ENCODE peak calls at places on chromosomes 13 and 19, in ten cellular contexts. N, F, C, R, Z, X, Y, L, A and Q are unnamed samples. For H3K4me1 and H3K9me3, the result is how much of the 10 kb centered on the place peaks cover.

GRCh38 chr13:33634526-33635111 is 183.3 kb upstream of the RFC3 start:
- DNase-seq in N (no peak), F (no peak), C (no peak), R (no peak), Z (no peak), X (no peak), Y (no peak), L (no peak), A (no peak), Q (no peak)

GRCh38 chr19:53101518-53101917 is 1.7 kb downstream of the ZNF160 start:
- DNase-seq in N (no peak), F (peak), C (no peak), R (peak), Z (no peak), X (peak), Y (no peak), L (no peak), A (no peak), Q (no peak)

GRCh38 chr13:64718116-64718515 is 2512.0 kb downstream of the PCDH9 start:
- DNase-seq in N (no peak), F (no peak), C (no peak), R (no peak), Z (no peak), X (no peak), Y (no peak), L (no peak), A (no peak), Q (no peak)

GRCh38 chr13:23778879-23779278 is 110.3 kb downstream of the MIPEP start:
- DNase-seq in N (no peak), F (no peak), C (no peak), R (no peak), Z (no peak), X (no peak), Y (no peak), L (no peak), A (no peak), Q (no peak)

GRCh38 chr13:30038884-30039283 is 188.5 kb upstream of the UBL3 start:
- DNase-seq in N (no peak), F (no peak), C (no peak), R (no peak), Z (no peak), X (no peak), Y (peak), L (no peak), A (no peak), Q (no peak)

GRCh38 chr13:74570834-74571233 is 436.6 kb upstream of the KLF12 start:
- DNase-seq in N (no peak), F (no peak), C (no peak), R (no peak), Z (no peak), X (no peak), Y (no peak), L (no peak), A (no peak), Q (no peak)

GRCh38 chr13:73938375-73939070 is 195.7 kb downstream of the KLF12 start:
- DNase-seq in N (no peak), F (no peak), C (no peak), R (no peak), Z (no peak), X (no peak), Y (no peak), L (no peak), A (no peak), Q (no peak)

GRCh38 chr19:33251076-33251475 is 25.4 kb upstream of the SLC7A10 start:
- DNase-seq in N (peak), F (no peak), C (no peak), R (no peak), Z (no peak), X (no peak), Y (no peak), L (no peak), A (no peak), Q (no peak)

GRCh38 chr19:45999653-46000121 is 4.4 kb downstream of the CCDC61 start:
- DNase-seq in N (no peak), F (peak), C (no peak), R (no peak), Z (no peak), X (no peak), Y (no peak), L (no peak), A (no peak), Q (no peak)

GRCh38 chr13:108342369-108343289 is 73.1 kb downstream of the TNFSF13B start:
- DNase-seq in N (no peak), F (no peak), C (no peak), R (no peak), Z (no peak), X (peak), Y (no peak), L (no peak), A (no peak), Q (no peak)

GRCh38 chr19:56839665-56840451 is 668 bp downstream of the PEG3 start:
- DNase-seq in N (peak), F (no peak), C (peak), R (peak), Z (peak), X (no peak), Y (peak), L (peak), A (peak), Q (peak)

GRCh38 chr19:9008667-9009066 is 1.5 kb downstream of the MUC16 start:
- DNase-seq in N (no peak), F (no peak), C (no peak), R (no peak), Z (no peak), X (no peak), Y (no peak), L (no peak), A (no peak), Q (no peak)

GRCh38 chr13:46721054-46721453 is 75.9 kb downstream of the ESD start:
- DNase-seq in N (no peak), F (no peak), C (no peak), R (peak), Z (peak), X (peak), Y (peak), L (peak), A (peak), Q (no peak)

GRCh38 chr13:91632071-91632470 is 233.7 kb downstream of the GPC5 start:
- DNase-seq in N (no peak), F (no peak), C (no peak), R (no peak), Z (no peak), X (no peak), Y (no peak), L (no peak), A (no peak), Q (no peak)

GRCh38 chr19:42850981-42851717 is 28.4 kb downstream of the PSG1 start:
- DNase-seq in N (no peak), F (no peak), C (peak), R (peak), Z (no peak), X (no peak), Y (no peak), L (peak), A (peak), Q (peak)

GRCh38 chr13:23889598-23890224 is 511 bp upstream of the MIPEP start:
- DNase-seq in N (no peak), F (no peak), C (no peak), R (no peak), Z (no peak), X (peak), Y (no peak), L (no peak), A (no peak), Q (no peak)

GRCh38 chr13:97276862-97277269 is 54.7 kb downstream of the MBNL2 start:
- DNase-seq in N (no peak), F (no peak), C (no peak), R (no peak), Z (no peak), X (no peak), Y (no peak), L (no peak), A (no peak), Q (no peak)

GRCh38 chr13:97280478-97280877 is 58.3 kb downstream of the MBNL2 start:
- DNase-seq in N (no peak), F (no peak), C (no peak), R (no peak), Z (no peak), X (no peak), Y (no peak), L (no peak), A (no peak), Q (no peak)

GRCh38 chr13:97279079-97279411 is 56.9 kb downstream of the MBNL2 start:
- DNase-seq in N (no peak), F (no peak), C (no peak), R (no peak), Z (no peak), X (no peak), Y (no peak), L (no peak), A (no peak), Q (no peak)

GRCh38 chr13:97279913-97280312 is 57.8 kb downstream of the MBNL2 start:
- DNase-seq in N (no peak), F (no peak), C (no peak), R (peak), Z (no peak), X (no peak), Y (no peak), L (no peak), A (no peak), Q (no peak)

DNA sequence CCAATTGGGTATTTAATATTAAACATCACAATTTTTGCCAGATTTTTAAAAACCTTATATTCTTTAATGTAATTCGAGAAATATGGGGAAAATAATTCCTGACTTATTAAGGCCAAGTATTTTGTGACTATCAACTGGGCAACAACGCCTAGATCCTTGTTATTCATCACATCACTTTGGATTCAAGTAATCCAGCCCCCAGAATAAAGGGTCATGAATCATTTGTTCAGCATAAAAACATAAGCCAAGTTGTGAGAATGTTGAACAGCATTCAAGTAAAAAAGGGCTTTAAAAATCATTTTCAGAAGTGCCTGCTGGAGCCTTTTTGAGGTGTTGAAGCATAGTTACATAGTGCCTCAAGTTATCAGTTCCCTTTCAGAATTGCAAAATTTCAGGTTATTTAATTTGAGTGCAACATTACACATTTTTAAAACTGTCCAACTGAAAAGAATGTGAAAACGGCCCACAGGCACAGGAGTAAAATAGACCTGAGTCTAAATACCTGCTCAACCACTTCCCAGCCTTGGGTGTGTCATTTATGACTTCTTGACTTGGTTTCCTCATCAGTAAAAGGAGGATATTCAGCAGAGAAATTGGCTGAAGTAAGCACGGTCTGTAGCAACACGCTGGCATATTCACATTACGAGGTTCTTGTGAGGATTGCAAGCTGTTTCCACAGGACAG is 56.4 kb downstream of the MBNL2 start:
- DNase-seq in N (no peak), F (no peak), C (no peak), R (no peak), Z (no peak), X (no peak), Y (no peak), L (no peak), A (no peak), Q (no peak)
- H3K4me1 ChIP-seq in N (under half), F (under half), C (under half), R (under half), Z (under half), X (under half), Y (under half), L (half or more), A (half or more), Q (half or more)

DNA sequence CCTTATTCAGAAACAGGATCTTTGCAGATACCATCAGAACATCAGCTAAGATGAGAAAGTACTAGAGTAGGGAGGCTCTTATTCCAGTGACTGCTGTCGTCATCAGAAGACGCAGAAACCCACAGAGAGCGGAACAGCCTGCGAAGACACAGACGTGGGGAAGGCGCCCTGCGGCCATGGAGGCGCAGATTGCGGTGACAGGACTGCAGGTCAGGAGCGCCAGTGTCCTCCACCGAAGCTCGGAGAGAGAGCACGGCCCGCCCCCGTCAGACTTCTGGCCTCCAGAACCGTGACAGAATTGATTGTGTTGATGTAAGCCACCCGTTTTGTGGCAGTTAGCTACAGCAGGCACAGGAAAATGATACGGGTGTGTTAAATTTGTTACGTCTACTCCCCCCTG is 275.5 kb downstream of the EFNB2 start:
- DNase-seq in N (no peak), F (no peak), C (no peak), R (no peak), Z (no peak), X (no peak), Y (no peak), L (no peak), A (no peak), Q (no peak)
- H3K9me3 ChIP-seq in N (under half), F (under half), C (under half), R (under half), Z (under half), X (under half), Y (under half), L (under half), A (under half), Q (under half)

GRCh38 chr19:2042485-2043268 is 8.4 kb downstream of the MKNK2 start:
- DNase-seq in N (peak), F (peak), C (no peak), R (no peak), Z (no peak), X (no peak), Y (peak), L (no peak), A (peak), Q (no peak)

GRCh38 chr19:2045501-2046045 is 5.5 kb downstream of the MKNK2 start:
- DNase-seq in N (no peak), F (peak), C (no peak), R (no peak), Z (no peak), X (no peak), Y (no peak), L (peak), A (no peak), Q (no peak)

GRCh38 chr19:2044709-2045500 is 6.1 kb downstream of the MKNK2 start:
- DNase-seq in N (peak), F (peak), C (no peak), R (no peak), Z (no peak), X (no peak), Y (no peak), L (no peak), A (no peak), Q (no peak)

GRCh38 chr19:2043269-2043641 is 7.8 kb downstream of the MKNK2 start:
- DNase-seq in N (peak), F (no peak), C (no peak), R (no peak), Z (no peak), X (no peak), Y (peak), L (no peak), A (peak), Q (no peak)

DNA sequence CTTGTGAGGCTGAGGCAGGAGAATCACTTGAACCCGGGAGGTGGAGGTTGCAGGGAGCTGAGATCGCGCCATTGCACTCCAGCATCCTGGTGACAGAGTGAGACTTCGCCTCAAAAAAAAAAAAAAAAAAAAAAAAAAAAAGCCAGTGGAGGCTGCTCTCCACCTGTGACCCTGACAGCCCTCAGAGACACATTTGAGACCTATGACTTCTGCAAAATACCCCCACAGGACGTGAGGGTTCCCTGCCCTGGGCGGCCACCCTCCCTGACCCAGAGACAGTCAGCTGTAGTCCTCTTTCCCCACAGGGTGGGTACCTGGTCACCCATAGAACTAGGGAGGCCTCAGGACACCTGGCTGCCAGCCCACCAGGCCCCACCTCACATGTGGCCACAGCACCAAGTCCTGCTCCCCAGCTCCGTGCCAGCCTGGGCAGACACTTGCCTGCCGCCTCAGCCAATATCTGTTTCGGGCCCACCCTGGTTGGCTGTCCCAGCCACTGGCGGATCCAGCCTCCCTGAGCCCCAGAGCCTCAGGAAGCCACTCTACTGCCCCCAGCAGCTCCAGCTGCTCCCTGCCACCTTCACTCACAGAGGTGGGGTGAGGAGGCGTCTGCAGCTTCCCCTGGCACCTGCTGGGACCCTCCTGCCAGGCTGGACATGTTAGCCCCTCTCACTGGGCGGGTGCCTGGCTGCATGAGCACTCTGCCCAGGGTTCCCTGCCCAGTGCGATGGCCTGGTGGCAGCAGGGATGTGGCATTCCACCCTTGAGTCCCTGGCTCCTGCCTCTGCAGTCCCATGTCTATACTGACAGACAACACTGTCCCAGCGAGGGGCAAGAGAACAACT is 7.0 kb downstream of the MKNK2 start:
- DNase-seq in N (peak), F (peak), C (no peak), R (peak), Z (no peak), X (no peak), Y (peak), L (no peak), A (no peak), Q (no peak)
- H3K4me1 ChIP-seq in N (half or more), F (under half), C (under half), R (half or more), Z (half or more), X (half or more), Y (under half), L (half or more), A (half or more), Q (half or more)

DNA sequence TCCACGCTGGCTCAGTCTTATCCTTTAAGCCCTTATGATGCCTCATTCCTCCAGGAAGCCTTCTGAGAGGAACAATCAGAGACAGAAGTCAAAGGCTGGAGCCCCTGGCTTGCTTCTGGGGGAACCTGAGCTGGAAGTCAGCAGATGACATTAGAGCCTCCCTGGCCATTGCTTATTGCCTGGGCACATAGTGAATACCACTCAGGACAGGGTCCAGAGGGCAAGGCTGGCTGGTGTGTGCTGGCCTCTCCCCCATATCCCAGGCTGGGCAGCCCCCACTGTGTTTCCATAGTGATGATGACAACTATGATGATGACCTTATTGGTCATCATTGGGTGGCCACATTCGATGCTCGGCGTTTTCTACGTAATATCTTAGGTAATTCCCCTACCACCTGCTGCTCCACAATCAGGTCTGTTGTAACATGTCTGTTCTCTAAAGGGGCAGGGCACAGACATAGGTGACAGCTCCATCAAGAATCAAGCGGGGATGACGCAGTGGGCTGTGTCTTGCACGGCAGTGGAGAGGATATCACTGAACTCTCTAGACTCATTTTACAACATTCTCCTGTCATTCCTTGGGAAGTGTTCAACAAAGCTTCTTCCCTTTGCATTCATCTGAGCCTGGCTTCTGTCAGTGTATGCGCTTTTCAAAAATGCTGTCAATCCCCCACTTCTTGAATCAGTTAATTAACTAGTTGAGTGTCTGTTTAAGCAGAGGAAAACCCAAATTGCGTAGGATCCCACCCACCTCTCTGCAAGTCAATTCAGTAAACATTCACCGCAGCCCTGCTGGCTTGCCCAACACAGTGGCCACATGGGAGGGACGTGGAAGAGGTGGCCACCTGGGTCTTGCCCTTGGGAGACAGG is 89.4 kb upstream of the TSHZ3 start:
- DNase-seq in N (no peak), F (no peak), C (peak), R (no peak), Z (no peak), X (no peak), Y (no peak), L (no peak), A (no peak), Q (no peak)
- H3K9me3 ChIP-seq in N (under half), F (under half), C (under half), R (under half), Z (under half), X (under half), Y (under half), L (under half), A (under half), Q (under half)